ENCODE peak calls at places on chromosomes 4 and X, in four cellular contexts. G, O, R and P are unnamed samples.

GRCh38 chrX:14030248-14030592 is 528 bp upstream of the GEMIN8 start:
- DNase-seq in R (no peak), O (no peak), G (no peak), P (peak)

GRCh38 chr4:37232315-37232714 is 12.2 kb upstream of the NWD2 start:
- DNase-seq in G (no peak), R (no peak), O (no peak), P (no peak)

GRCh38 chr4:174835536-174835935 is 6.5 kb upstream of the GLRA3 start:
- DNase-seq in G (no peak), R (no peak), O (no peak), P (no peak)

GRCh38 chrX:120262781-120263719 is 12.4 kb downstream of the ZBTB33 start:
- DNase-seq in O (no peak), R (no peak), G (no peak), P (no peak)

GRCh38 chr4:183610033-183610432 is 49.0 kb downstream of the RWDD4 start:
- DNase-seq in G (peak), R (peak), O (no peak), P (peak)

GRCh38 chr4:113474017-113474416 is 287.5 kb downstream of the CAMK2D start:
- DNase-seq in O (no peak), G (no peak), R (no peak), P (peak)

GRCh38 chr4:54872246-54872645 is 214.5 kb downstream of the KIT start:
- DNase-seq in R (no peak), G (no peak), O (no peak), P (peak)

GRCh38 chrX:151624677-151625076 is 61.2 kb downstream of the PASD1 start:
- DNase-seq in O (no peak), R (no peak), G (no peak), P (no peak)

GRCh38 chrX:133495464-133496391 is 80.4 kb upstream of the GPC4 start:
- DNase-seq in G (no peak), R (no peak), O (no peak), P (peak)

GRCh38 chr4:123737156-123737555 is 340.6 kb downstream of the SPRY1 start:
- DNase-seq in G (no peak), O (no peak), R (no peak), P (no peak)

GRCh38 chrX:123818243-123818642 is 41.6 kb upstream of the XIAP start:
- DNase-seq in O (no peak), R (no peak), G (peak), P (peak)

GRCh38 chrX:23752740-23753435 is 9.8 kb upstream of the ACOT9 start:
- DNase-seq in G (peak), R (no peak), O (no peak), P (peak)

GRCh38 chrX:23754664-23755063 is 11.6 kb upstream of the ACOT9 start:
- DNase-seq in G (no peak), R (no peak), O (no peak), P (no peak)

DNA sequence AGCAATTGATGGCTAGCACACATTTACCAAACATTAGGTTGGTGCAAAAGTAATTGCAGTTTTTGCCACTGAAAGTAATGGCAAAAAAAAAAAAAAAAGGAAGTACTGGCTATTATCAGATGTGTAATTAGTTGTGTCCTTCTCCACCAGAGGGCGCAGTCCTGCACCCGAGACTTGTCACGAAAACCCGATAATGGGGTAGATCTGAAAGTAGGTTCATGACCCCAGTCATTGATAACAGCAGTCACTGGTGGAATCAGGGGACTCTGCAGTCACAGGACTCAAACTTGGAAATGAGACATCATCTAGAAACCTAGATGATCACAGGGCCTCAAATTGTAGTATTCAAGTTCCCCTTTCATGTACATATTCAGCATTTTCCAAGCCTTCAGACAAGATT is 13.1 kb upstream of the ACOT9 start:
- DNase-seq in R (peak), O (peak), G (peak), P (peak)
- TF ChIP-seq ELK1 in R (no peak), O (no peak), G (no peak), P (no peak)

GRCh38 chr4:82677327-82677726 is 115.5 kb upstream of the TMEM150C start:
- DNase-seq in R (no peak), O (no peak), G (no peak), P (no peak)

GRCh38 chr4:82678046-82678445 is 116.3 kb upstream of the TMEM150C start:
- DNase-seq in R (no peak), O (no peak), G (no peak), P (peak)

GRCh38 chr4:82680834-82681233 is 117.8 kb downstream of the SCD5 start:
- DNase-seq in R (no peak), O (no peak), G (no peak), P (no peak)

GRCh38 chr4:82679531-82679930 is 117.7 kb upstream of the TMEM150C start:
- DNase-seq in G (no peak), O (no peak), R (no peak), P (no peak)

GRCh38 chr4:82681759-82682158 is 116.8 kb downstream of the SCD5 start:
- DNase-seq in R (no peak), O (no peak), G (no peak), P (no peak)
- TF ChIP-seq ELK1 in R (no peak), O (no peak), G (no peak), P (no peak)

DNA sequence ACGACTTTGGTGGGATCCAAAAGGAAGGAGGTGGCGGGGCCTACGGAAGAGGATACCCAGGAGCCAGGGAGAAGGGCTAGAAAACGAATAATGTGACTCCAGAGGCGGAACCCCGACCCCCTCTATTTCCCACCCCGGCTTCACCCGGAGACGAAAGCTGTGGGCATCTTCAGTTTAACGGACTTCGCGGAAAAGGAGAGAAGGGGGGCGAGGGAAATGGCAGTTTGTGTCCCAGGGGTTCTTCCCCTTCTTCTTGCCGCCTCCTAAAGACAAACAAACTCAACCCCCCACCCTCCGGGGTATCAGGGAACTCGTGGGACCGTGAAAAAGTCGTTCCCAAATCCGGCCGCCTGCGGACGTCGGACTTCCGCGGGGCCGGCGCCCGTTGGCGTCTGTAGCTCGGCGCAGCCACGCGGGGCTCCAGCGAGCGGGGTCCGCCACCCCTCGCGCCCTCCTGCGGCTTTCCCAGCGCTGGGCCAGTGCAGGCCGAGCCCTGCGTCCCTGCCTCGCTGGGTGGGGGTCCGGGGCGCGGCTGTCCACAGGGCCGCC is 3.6 kb upstream of the LEF1 start:
- DNase-seq in R (no peak), O (no peak), G (no peak), P (no peak)
- TF ChIP-seq ELK1 in R (no peak), O (no peak), G (no peak), P (no peak)

DNA sequence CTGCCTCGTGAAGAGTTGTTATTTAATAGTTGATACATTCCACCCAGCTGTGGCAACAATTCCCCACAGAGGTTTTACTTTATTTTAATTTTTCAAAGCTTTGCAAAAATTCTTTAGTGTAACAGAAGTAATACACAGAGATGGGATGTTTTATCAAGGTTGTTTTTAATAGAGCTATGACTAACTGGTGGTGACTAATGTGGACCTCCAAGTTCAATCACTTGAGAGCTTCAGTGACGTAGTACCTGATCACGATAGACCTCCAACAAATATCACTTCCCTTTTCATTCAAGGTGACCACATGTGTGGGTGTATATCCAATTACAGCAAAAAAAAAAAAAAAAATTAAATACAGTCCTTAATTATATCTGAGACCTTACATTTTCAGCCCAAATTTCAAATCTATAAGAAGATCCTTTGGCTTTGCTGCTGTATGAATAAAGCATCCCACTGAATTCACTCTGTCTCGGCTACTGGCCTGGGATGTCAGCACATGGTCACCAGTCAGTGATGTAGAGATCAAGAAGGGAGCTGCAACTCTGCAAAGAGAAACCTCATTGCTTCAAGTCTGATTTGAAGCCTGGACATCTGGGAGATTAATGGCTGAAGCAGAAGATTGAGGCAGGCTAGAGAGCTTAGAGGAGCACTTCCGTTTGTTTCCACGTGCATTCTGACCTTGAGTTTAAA is 346.0 kb upstream of the NOCT start:
- DNase-seq in G (no peak), R (no peak), O (no peak), P (peak)
- TF ChIP-seq ELK1 in G (no peak), R (no peak), O (no peak), P (no peak)

GRCh38 chr4:24704152-24704551 is 91.2 kb upstream of the SOD3 start:
- DNase-seq in G (no peak), O (no peak), R (no peak), P (no peak)
- TF ChIP-seq ELK1 in G (no peak), O (no peak), R (no peak), P (no peak)